ENCODE peak calls at places on chromosomes 16 and 17, in four cellular contexts. One of them, this sample, is unnamed.

GRCh38 chr17:11086623-11087022 is 154.4 kb upstream of the SHISA6 start:
- DNase-seq in K562: no peak
- DNase-seq in HepG2: no peak
- DNase-seq in GM12878: no peak
- DNase-seq in this sample: no peak

GRCh38 chr16:84463221-84463620 is 41.2 kb downstream of the MEAK7 start:
- DNase-seq in K562: no peak
- DNase-seq in HepG2: no peak
- DNase-seq in GM12878: no peak
- DNase-seq in this sample: no peak

GRCh38 chr17:14926526-14927122 is 338.5 kb downstream of the PMP22 start:
- DNase-seq in K562: peak; percentile 58
- DNase-seq in HepG2: peak; percentile 38
- DNase-seq in GM12878: no peak
- DNase-seq in this sample: peak; percentile 75

GRCh38 chr16:79883494-79883893 is 283.0 kb upstream of the MAF start:
- DNase-seq in K562: no peak
- DNase-seq in HepG2: no peak
- DNase-seq in GM12878: no peak
- DNase-seq in this sample: no peak

GRCh38 chr16:48444574-48444973 is 59.4 kb upstream of the SIAH1 start:
- DNase-seq in K562: no peak
- DNase-seq in HepG2: no peak
- DNase-seq in GM12878: no peak
- DNase-seq in this sample: peak; percentile 73

GRCh38 chr17:21304091-21304490 is 19.6 kb downstream of the MAP2K3 start:
- DNase-seq in K562: no peak
- DNase-seq in HepG2: no peak
- DNase-seq in GM12878: no peak
- DNase-seq in this sample: no peak

GRCh38 chr17:75691371-75692290 is 24.5 kb downstream of the SAP30BP start:
- DNase-seq in K562: no peak
- DNase-seq in HepG2: no peak
- DNase-seq in GM12878: no peak
- DNase-seq in this sample: no peak

GRCh38 chr17:80068301-80069160 is 32.1 kb downstream of the CCDC40 start:
- DNase-seq in K562: peak; percentile 27
- DNase-seq in HepG2: peak; percentile 95
- DNase-seq in GM12878: no peak
- DNase-seq in this sample: no peak

GRCh38 chr16:72481419-72481818 is 309.5 kb upstream of the PMFBP1 start:
- DNase-seq in K562: no peak
- DNase-seq in HepG2: no peak
- DNase-seq in GM12878: no peak
- DNase-seq in this sample: no peak

GRCh38 chr17:59372138-59372751 is 40.8 kb downstream of the YPEL2 start:
- DNase-seq in K562: peak; percentile 17
- DNase-seq in HepG2: no peak
- DNase-seq in GM12878: peak; percentile 79
- DNase-seq in this sample: no peak

GRCh38 chr17:67528751-67529436 is 151.8 kb downstream of the PITPNC1 start:
- DNase-seq in K562: no peak
- DNase-seq in HepG2: peak; percentile 92
- DNase-seq in GM12878: no peak
- DNase-seq in this sample: peak; percentile 81

GRCh38 chr17:55926276-55926995 is 175.6 kb downstream of the PCTP start:
- DNase-seq in K562: no peak
- DNase-seq in HepG2: no peak
- DNase-seq in GM12878: no peak
- DNase-seq in this sample: no peak

GRCh38 chr16:805474-805873 is 4.9 kb upstream of the GNG13 start:
- DNase-seq in K562: no peak
- DNase-seq in HepG2: no peak
- DNase-seq in GM12878: no peak
- DNase-seq in this sample: no peak

GRCh38 chr16:80570106-80570478 is 29.3 kb downstream of the DYNLRB2 start:
- DNase-seq in K562: no peak
- DNase-seq in HepG2: no peak
- DNase-seq in GM12878: no peak
- DNase-seq in this sample: peak; percentile 4

GRCh38 chr17:75288784-75289121 is 480 bp downstream of the SLC25A19 start:
- DNase-seq in K562: peak; percentile 63
- DNase-seq in HepG2: peak; percentile 69
- DNase-seq in GM12878: no peak
- DNase-seq in this sample: peak; percentile 64

GRCh38 chr16:10946308-10946707 is 1.9 kb downstream of the CLEC16A start:
- DNase-seq in K562: no peak
- DNase-seq in HepG2: no peak
- DNase-seq in GM12878: no peak
- DNase-seq in this sample: no peak

GRCh38 chr17:7627250-7628121 is at the start of gene SAT2:
- DNase-seq in K562: peak; percentile 95
- DNase-seq in HepG2: peak; percentile 95
- DNase-seq in GM12878: peak; percentile 67
- DNase-seq in this sample: peak; percentile 99
- TF ChIP-seq EP300 in K562: peak; percentile 42
- TF ChIP-seq EP300 in HepG2: peak; percentile 55
- TF ChIP-seq EP300 in GM12878: no peak
- TF ChIP-seq EP300 in this sample: no peak

GRCh38 chr17:18257268-18257681 is 1.3 kb downstream of the FLII start:
- DNase-seq in K562: no peak
- DNase-seq in HepG2: peak; percentile 26
- DNase-seq in GM12878: no peak
- DNase-seq in this sample: no peak
- TF ChIP-seq BHLHE40 in K562: no peak
- TF ChIP-seq BHLHE40 in HepG2: no peak
- TF ChIP-seq BHLHE40 in GM12878: no peak
- TF ChIP-seq BHLHE40 in this sample: no peak

GRCh38 chr17:31491794-31492171 is 100.3 kb downstream of the RAB11FIP4 start:
- DNase-seq in K562: no peak
- DNase-seq in HepG2: no peak
- DNase-seq in GM12878: peak; percentile 63
- DNase-seq in this sample: no peak
- H3K27ac ChIP-seq in K562: no peak overlapping the region
- H3K27ac ChIP-seq in HepG2: peak overlapping the region; percentile 7
- H3K27ac ChIP-seq in GM12878: peak overlapping the region; percentile 92
- H3K27ac ChIP-seq in this sample: no peak overlapping the region

DNA sequence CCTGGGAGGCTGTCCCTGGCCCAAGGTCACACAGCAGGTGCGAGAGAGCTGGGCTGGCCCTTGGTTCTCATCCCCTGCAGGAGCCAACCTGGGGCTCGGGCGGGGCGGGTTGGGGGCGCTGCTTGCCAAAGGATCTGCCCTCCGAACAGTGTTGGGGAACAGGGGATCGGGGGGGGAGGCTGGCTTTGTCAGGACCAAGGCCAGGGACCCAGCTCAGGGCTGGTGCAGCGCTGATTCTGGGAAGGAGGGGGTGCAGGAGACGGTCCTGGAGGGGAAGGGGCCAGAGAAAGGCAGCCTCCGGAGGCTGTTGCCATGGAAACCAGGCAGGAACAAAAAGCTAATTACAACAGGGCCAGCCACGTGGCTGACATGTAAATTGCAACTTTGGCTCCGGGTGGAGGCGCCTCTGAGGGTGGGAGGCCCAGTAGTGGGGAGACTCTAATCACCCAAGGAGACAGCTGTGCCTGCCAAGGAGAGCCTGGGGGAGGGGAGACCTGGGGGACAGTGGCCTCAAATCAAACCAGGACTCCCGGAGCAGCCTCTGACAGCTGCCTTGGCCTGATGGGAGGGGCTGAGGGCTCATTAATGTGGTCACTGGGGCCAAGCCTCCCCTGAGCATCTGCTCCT is 1.3 kb downstream of the TUBB3 start:
- DNase-seq in K562: peak; percentile 78
- DNase-seq in HepG2: peak; percentile 55
- DNase-seq in GM12878: no peak
- DNase-seq in this sample: peak; percentile 58
- TF ChIP-seq EP300 in K562: no peak
- TF ChIP-seq EP300 in HepG2: no peak
- TF ChIP-seq EP300 in GM12878: no peak
- TF ChIP-seq EP300 in this sample: no peak

DNA sequence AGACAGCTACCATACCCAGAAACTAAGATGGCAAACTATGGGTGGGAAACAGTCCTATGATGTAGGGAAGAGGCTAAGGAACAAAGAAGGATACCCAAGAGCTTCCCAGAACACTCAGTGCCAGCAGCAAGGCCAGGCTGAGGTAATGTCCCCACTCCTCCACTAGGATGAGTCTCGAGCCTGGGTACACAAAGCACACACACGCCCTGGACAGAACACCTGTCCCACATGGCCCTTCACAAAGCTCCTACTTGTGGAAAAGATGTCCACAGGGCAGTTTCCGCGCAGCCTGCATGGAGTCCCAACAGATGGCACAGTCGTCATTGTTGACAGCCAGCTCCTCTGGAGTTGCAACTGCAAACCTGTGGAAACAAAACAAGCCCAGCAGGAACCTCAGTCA is 23.9 kb downstream of the AMFR start:
- DNase-seq in K562: peak; percentile 26
- DNase-seq in HepG2: peak; percentile 42
- DNase-seq in GM12878: no peak
- DNase-seq in this sample: peak; percentile 55
- TF ChIP-seq BHLHE40 in K562: no peak
- TF ChIP-seq BHLHE40 in HepG2: no peak
- TF ChIP-seq BHLHE40 in GM12878: no peak
- TF ChIP-seq BHLHE40 in this sample: no peak

GRCh38 chr16:89519881-89520280 is 11.7 kb downstream of the SPG7 start:
- DNase-seq in K562: no peak
- DNase-seq in HepG2: no peak
- DNase-seq in GM12878: no peak
- DNase-seq in this sample: no peak
- H3K27ac ChIP-seq in K562: no peak overlapping the region
- H3K27ac ChIP-seq in HepG2: no peak overlapping the region
- H3K27ac ChIP-seq in GM12878: no peak overlapping the region
- H3K27ac ChIP-seq in this sample: no peak overlapping the region

GRCh38 chr16:89351645-89352044 is 134.1 kb downstream of the ZNF778 start:
- DNase-seq in K562: no peak
- DNase-seq in HepG2: no peak
- DNase-seq in GM12878: no peak
- DNase-seq in this sample: no peak
- TF ChIP-seq EP300 in K562: no peak
- TF ChIP-seq EP300 in HepG2: no peak
- TF ChIP-seq EP300 in GM12878: no peak
- TF ChIP-seq EP300 in this sample: no peak

GRCh38 chr17:8728251-8728925 is 16.2 kb downstream of the CCDC42 start:
- DNase-seq in K562: no peak
- DNase-seq in HepG2: no peak
- DNase-seq in GM12878: no peak
- DNase-seq in this sample: no peak

GRCh38 chr17:8726951-8727555 is 17.6 kb downstream of the CCDC42 start:
- DNase-seq in K562: no peak
- DNase-seq in HepG2: no peak
- DNase-seq in GM12878: no peak
- DNase-seq in this sample: no peak

GRCh38 chr17:8728991-8729390 is 15.6 kb downstream of the CCDC42 start:
- DNase-seq in K562: no peak
- DNase-seq in HepG2: no peak
- DNase-seq in GM12878: no peak
- DNase-seq in this sample: no peak

GRCh38 chr17:8729860-8730259 is 14.8 kb downstream of the CCDC42 start:
- DNase-seq in K562: no peak
- DNase-seq in HepG2: no peak
- DNase-seq in GM12878: no peak
- DNase-seq in this sample: no peak

GRCh38 chr17:8729421-8729820 is 15.2 kb downstream of the CCDC42 start:
- DNase-seq in K562: no peak
- DNase-seq in HepG2: no peak
- DNase-seq in GM12878: no peak
- DNase-seq in this sample: no peak
- TF ChIP-seq BHLHE40 in K562: no peak
- TF ChIP-seq BHLHE40 in HepG2: no peak
- TF ChIP-seq BHLHE40 in GM12878: no peak
- TF ChIP-seq BHLHE40 in this sample: no peak

This sample was measured in A549.